ENCODE peak calls at places on chromosome 1, in four cellular contexts. Q is K562, B is GM12878, L is HepG2. Y is an unnamed sample.

GRCh38 chr1:12398479-12398878 is 168.6 kb downstream of the VPS13D start:
- DNase-seq in B (no peak), L (no peak), Q (no peak), Y (no peak)

GRCh38 chr1:212700597-212700891 is 904 bp upstream of the BATF3 start:
- DNase-seq in Q (no peak), B (no peak), L (no peak), Y (no peak)

GRCh38 chr1:163826500-163826899 is 504.7 kb downstream of the NUF2 start:
- DNase-seq in L (no peak), B (no peak), Q (no peak), Y (no peak)

GRCh38 chr1:175169305-175170018 is 23.1 kb downstream of the KIAA0040 start:
- DNase-seq in Q (no peak), L (no peak), B (no peak), Y (no peak)

GRCh38 chr1:109887271-109887670 is 23.4 kb upstream of the CSF1 start:
- DNase-seq in Q (no peak), B (no peak), L (no peak), Y (no peak)

GRCh38 chr1:247332901-247333361 is 1.3 kb upstream of the ZNF496 start:
- DNase-seq in Q (peak; percentile 46), L (no peak), B (no peak), Y (peak; percentile 7)

GRCh38 chr1:180586671-180587155 is 27.9 kb downstream of the OVAAL start:
- DNase-seq in B (no peak), Q (peak; percentile 73), L (peak; percentile 85), Y (no peak)

GRCh38 chr1:219500327-219500897 is 112.5 kb downstream of the ZC3H11B start:
- DNase-seq in Q (no peak), L (no peak), B (no peak), Y (no peak)

GRCh38 chr1:223731076-223731770 is 18.9 kb downstream of the CAPN2 start:
- DNase-seq in B (no peak), L (no peak), Q (no peak), Y (no peak)

GRCh38 chr1:24970399-24970753 is 40.3 kb upstream of the RUNX3 start:
- DNase-seq in B (no peak), L (peak; percentile 28), Q (peak; percentile 36), Y (no peak)

GRCh38 chr1:29912413-29912812 is 676.1 kb downstream of the PTPRU start:
- DNase-seq in Q (peak; percentile 24), B (no peak), L (peak; percentile 8), Y (no peak)

GRCh38 chr1:40357625-40358024 is 15.9 kb upstream of the SMAP2 start:
- DNase-seq in L (no peak), B (no peak), Q (no peak), Y (no peak)

DNA sequence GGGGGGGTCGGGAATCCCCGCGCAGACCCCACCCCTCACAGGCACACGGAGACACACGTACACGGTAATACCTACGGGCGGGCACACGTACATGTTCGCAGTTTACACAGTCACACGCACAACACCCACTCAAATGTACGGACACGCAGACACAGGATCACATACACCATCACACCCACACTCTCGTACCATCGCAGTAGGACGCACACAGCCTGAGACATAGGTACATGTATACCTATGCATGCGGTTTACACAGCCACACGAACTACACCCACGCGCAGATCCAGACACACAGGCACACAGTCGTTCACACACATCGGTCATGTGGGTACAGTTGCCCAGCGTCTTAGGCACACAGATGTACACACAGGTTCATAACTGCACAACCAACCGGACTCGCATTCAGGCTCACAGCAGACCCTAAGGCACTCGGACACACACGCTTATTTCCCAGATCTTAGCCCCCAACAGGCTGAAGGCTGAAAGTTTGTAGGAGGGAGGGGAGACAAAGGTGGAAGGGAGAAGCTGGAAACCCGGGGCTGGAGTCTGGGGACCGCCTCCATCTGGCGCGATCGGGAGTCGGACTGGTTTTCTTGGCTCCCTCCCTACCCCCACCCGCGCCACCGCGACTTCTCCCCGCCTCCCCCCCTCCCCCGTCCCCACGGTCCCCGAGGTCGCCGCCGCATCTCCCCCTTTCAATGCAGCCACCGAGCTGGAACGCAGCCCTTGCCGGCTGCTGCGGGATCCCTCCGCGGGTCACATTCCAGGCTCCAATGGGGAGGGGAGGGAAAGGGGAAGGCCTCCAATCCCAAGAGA is 51.9 kb upstream of the SYNC start:
- DNase-seq in L (no peak), B (no peak), Q (peak; percentile 73), Y (peak; percentile 64)
- TF ChIP-seq FOXK2 in L (no peak), B (no peak), Q (peak; percentile 73), Y (no peak)

GRCh38 chr1:3971981-3972380 is 71.9 kb upstream of the C1orf174 start:
- DNase-seq in B (no peak), Q (no peak), L (no peak), Y (no peak)
- TF ChIP-seq TARDBP in B (no peak), Q (no peak), L (no peak), Y (no peak)

GRCh38 chr1:36858553-36858952 is 175.8 kb downstream of the GRIK3 start:
- DNase-seq in B (no peak), L (no peak), Q (no peak), Y (no peak)
- TF ChIP-seq BHLHE40 in B (no peak), L (no peak), Q (no peak), Y (no peak)

DNA sequence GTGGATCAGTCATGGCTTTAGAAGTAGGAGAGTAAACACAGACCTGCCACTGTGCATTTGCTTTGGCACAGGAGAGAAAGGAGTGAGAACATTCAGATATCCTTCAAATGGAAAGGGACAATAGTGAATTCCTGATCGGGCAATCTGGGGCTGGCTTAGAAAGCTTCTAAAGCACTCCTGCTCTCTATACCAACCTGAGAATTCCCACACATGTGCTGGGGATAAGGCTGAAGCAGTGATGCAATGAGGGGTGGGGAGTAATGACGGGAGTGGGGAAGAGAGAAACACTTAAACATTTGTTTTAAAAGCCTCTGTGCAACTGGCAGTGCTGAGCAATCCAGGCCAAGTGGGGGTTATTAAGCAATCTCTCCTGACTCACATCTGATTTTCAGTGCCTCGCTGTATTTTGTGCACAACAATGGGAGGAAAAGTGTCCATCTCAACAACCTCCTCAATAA is 108.8 kb downstream of the KIAA0319L start:
- DNase-seq in B (no peak), L (peak; percentile 39), Q (no peak), Y (no peak)
- TF ChIP-seq FOXK2 in B (no peak), L (no peak), Q (no peak), Y (no peak)

DNA sequence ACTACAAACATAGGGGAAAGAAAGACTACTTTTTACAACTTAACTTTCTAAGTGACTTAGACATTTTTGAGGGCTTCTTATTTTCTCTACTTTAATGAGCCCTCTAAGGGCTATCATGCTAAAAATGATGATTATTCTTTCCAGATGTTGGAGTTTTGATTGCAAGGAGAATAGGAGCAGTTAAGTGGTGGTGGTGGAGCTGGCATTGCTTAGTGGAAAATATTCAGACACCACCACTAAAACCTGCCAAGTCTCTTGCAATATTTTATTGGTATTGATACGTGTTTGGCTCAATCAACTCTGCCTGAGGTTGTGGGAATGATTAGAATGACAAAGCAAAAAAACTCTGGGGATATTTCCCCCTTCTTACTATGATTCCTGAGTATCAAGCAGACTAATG is 82.6 kb upstream of the PTGFR start:
- DNase-seq in B (no peak), Q (no peak), L (no peak), Y (no peak)
- TF ChIP-seq TARDBP in B (no peak), Q (no peak), L (no peak), Y (no peak)

GRCh38 chr1:70706381-70707173 is 295.5 kb downstream of the CTH start:
- DNase-seq in B (no peak), L (no peak), Q (no peak), Y (no peak)
- TF ChIP-seq BHLHE40 in B (no peak), L (no peak), Q (no peak), Y (no peak)

GRCh38 chr1:94120591-94120901 is 402 bp downstream of the ABCA4 start:
- DNase-seq in Q (no peak), B (no peak), L (no peak), Y (no peak)

GRCh38 chr1:94119796-94120590 is 955 bp downstream of the ABCA4 start:
- DNase-seq in B (no peak), Q (no peak), L (no peak), Y (no peak)

GRCh38 chr1:94122201-94122970 is 1.4 kb upstream of the ABCA4 start:
- DNase-seq in B (no peak), Q (no peak), L (no peak), Y (no peak)

GRCh38 chr1:94121411-94121821 is 468 bp upstream of the ABCA4 start:
- DNase-seq in L (peak; percentile 70), B (no peak), Q (no peak), Y (no peak)

DNA sequence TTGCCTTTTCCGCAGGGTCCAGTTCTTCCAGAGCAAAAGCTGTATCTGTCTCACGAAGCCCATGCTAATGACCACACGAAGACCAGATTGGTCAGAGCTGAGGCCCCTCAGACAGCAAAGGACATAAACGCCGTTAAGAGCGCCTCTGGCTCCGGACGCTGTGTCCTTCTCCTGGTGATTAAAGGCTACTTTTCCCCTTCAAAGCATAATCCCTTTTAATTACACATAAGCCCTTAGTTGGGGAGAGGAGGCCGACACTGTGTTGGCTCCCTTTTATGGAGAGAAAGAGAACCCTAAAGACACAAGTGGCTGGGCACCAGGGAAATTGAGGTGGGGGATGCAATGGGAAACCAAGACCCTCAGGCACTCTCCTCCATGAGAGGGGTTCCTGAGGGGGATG is at the start of gene ABCA4:
- DNase-seq in L (no peak), Q (no peak), B (no peak), Y (no peak)
- TF ChIP-seq FOXK2 in L (no peak), Q (no peak), B (no peak), Y (no peak)

DNA sequence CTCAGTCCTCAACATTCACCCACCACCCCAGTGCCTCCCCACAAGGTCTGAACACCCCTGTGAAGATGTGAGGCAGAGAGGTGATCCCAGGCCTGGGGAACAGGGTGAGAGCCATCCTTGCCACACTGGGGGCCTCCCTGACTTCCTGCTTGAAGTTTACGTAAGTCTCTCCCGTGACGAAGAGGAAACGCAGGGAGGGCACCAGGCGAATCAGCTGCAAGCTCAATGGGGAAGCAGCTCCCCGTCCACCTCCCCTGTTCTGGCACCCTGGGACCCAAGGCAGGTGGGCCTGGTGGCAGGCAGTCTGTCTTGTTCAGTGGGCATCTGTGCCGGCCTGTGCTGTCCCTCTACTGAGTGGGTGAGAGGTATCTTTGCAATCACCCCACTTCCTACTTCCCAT is 50.5 kb upstream of the CNTN2 start:
- DNase-seq in B (no peak), Q (no peak), L (no peak), Y (no peak)
- TF ChIP-seq TARDBP in B (no peak), Q (no peak), L (no peak), Y (no peak)

GRCh38 chr1:155172732-155173477 is at the start of gene KRTCAP2:
- DNase-seq in L (peak; percentile 93), B (peak; percentile 89), Q (peak; percentile 98), Y (peak; percentile 99)

GRCh38 chr1:155173478-155174333 is at the start of gene TRIM46:
- DNase-seq in L (no peak), B (no peak), Q (peak; percentile 33), Y (peak; percentile 67)

GRCh38 chr1:155175281-155175926 is 1.8 kb downstream of the TRIM46 start:
- DNase-seq in Q (no peak), B (no peak), L (no peak), Y (no peak)

GRCh38 chr1:155175927-155176371 is 2.3 kb downstream of the TRIM46 start:
- DNase-seq in Q (no peak), B (no peak), L (no peak), Y (no peak)

GRCh38 chr1:155174334-155175280 is 958 bp downstream of the TRIM46 start:
- DNase-seq in Q (no peak), L (no peak), B (no peak), Y (no peak)
- TF ChIP-seq BHLHE40 in Q (no peak), L (no peak), B (no peak), Y (no peak)

Y was measured in HEK293T.